ENCODE peak calls at places on chromosome 14, in nine cellular contexts. A, Z, D, Q, I, W, V, P and R are unnamed samples.

GRCh38 chr14:70208380-70208779 is 19.6 kb upstream of the SLC8A3 start:
- DNase-seq in A (no peak), Z (no peak), D (no peak), Q (no peak), I (no peak), W (no peak), V (no peak), P (no peak), R (no peak)

GRCh38 chr14:68796418-68797101 is 3.7 kb upstream of the ZFP36L1 start:
- DNase-seq in A (no peak), Z (no peak), D (no peak), Q (no peak), I (no peak), W (no peak), V (no peak), P (no peak), R (no peak)

GRCh38 chr14:81435578-81436295 is 35.6 kb upstream of the STON2 start:
- DNase-seq in A (peak), Z (peak), D (no peak), Q (peak), I (no peak), W (peak), V (peak), P (no peak), R (peak)

GRCh38 chr14:20306079-20306423 is 300 bp upstream of the TTC5 start:
- DNase-seq in A (no peak), Z (no peak), D (no peak), Q (no peak), I (no peak), W (no peak), V (no peak), P (no peak), R (no peak)

GRCh38 chr14:51209457-51209856 is 30.6 kb upstream of the TMX1 start:
- DNase-seq in A (no peak), Z (no peak), D (no peak), Q (no peak), I (no peak), W (no peak), V (no peak), P (no peak), R (no peak)

GRCh38 chr14:70879448-70879847 is 27.8 kb upstream of the PCNX1 start:
- DNase-seq in A (no peak), Z (no peak), D (no peak), Q (no peak), I (no peak), W (no peak), V (no peak), P (no peak), R (no peak)

GRCh38 chr14:76861574-76862255 is 35.5 kb downstream of the LRRC74A start:
- DNase-seq in A (no peak), Z (no peak), D (no peak), Q (no peak), I (no peak), W (no peak), V (no peak), P (no peak), R (no peak)

GRCh38 chr14:65169351-65169750 is 67.0 kb upstream of the MAX start:
- DNase-seq in A (peak), Z (no peak), D (no peak), Q (no peak), I (no peak), W (no peak), V (no peak), P (no peak), R (no peak)

GRCh38 chr14:76768201-76768656 is 7.0 kb downstream of the VASH1 start:
- DNase-seq in A (no peak), Z (peak), D (peak), Q (peak), I (peak), W (peak), V (peak), P (no peak), R (no peak)

GRCh38 chr14:77638738-77639137 is 22.3 kb upstream of the SPTLC2 start:
- DNase-seq in A (no peak), Z (no peak), D (no peak), Q (no peak), I (no peak), W (no peak), V (no peak), P (no peak), R (peak)

GRCh38 chr14:34682787-34683321 is 31.5 kb downstream of the CFL2 start:
- DNase-seq in A (no peak), Z (no peak), D (no peak), Q (no peak), I (no peak), W (no peak), V (no peak), P (no peak), R (no peak)

GRCh38 chr14:53953002-53953827 is 3.4 kb downstream of the BMP4 start:
- DNase-seq in A (peak), Z (peak), D (no peak), Q (peak), I (no peak), W (peak), V (peak), P (no peak), R (peak)

GRCh38 chr14:21964180-21964579 is 290.6 kb upstream of the OR4E1 start:
- DNase-seq in A (no peak), Z (no peak), D (no peak), Q (no peak), I (no peak), W (no peak), V (no peak), P (no peak), R (no peak)

GRCh38 chr14:105168979-105169507 is 467 bp upstream of the JAG2 start:
- DNase-seq in A (no peak), Z (no peak), D (no peak), Q (no peak), I (no peak), W (peak), V (no peak), P (no peak), R (peak)

GRCh38 chr14:26132061-26132460 is 465.8 kb downstream of the NOVA1 start:
- DNase-seq in A (no peak), Z (no peak), D (no peak), Q (no peak), I (no peak), W (no peak), V (no peak), P (no peak), R (no peak)

GRCh38 chr14:92718659-92719058 is 29.8 kb downstream of the LGMN start:
- DNase-seq in A (no peak), Z (no peak), D (no peak), Q (no peak), I (no peak), W (no peak), V (no peak), P (no peak), R (no peak)

GRCh38 chr14:25108959-25109358 is 59.0 kb upstream of the STXBP6 start:
- DNase-seq in A (no peak), Z (peak), D (no peak), Q (no peak), I (no peak), W (no peak), V (no peak), P (no peak), R (no peak)

GRCh38 chr14:65927871-65928270 is 515.3 kb downstream of the FUT8 start:
- DNase-seq in A (no peak), Z (peak), D (peak), Q (no peak), I (peak), W (peak), V (no peak), P (no peak), R (no peak)

GRCh38 chr14:51145246-51145645 is 50.3 kb upstream of the TRIM9 start:
- DNase-seq in A (no peak), Z (no peak), D (no peak), Q (no peak), I (no peak), W (no peak), V (no peak), P (no peak), R (no peak)

GRCh38 chr14:94120667-94121335 is 8.6 kb downstream of the IFI27L2 start:
- DNase-seq in A (no peak), Z (no peak), D (no peak), Q (no peak), I (no peak), W (no peak), V (no peak), P (no peak), R (peak)

GRCh38 chr14:106802413-106803364 is 1276.3 kb downstream of the TMEM121 start:
- DNase-seq in A (peak), Z (peak), D (no peak), Q (no peak), I (no peak), W (no peak), V (no peak), P (no peak), R (no peak)

GRCh38 chr14:55957950-55958349 is 160.3 kb upstream of the PELI2 start:
- DNase-seq in A (no peak), Z (no peak), D (no peak), Q (no peak), I (no peak), W (no peak), V (no peak), P (no peak), R (no peak)

GRCh38 chr14:104798300-104799238 is 2.3 kb upstream of the ZBTB42 start:
- DNase-seq in A (no peak), Z (no peak), D (no peak), Q (no peak), I (no peak), W (no peak), V (no peak), P (no peak), R (no peak)

GRCh38 chr14:83217492-83217891 is 1683.8 kb upstream of the SEL1L start:
- DNase-seq in A (no peak), Z (no peak), D (no peak), Q (no peak), I (no peak), W (no peak), V (no peak), P (no peak), R (no peak)

GRCh38 chr14:75301666-75302325 is 23.2 kb downstream of the FOS start:
- DNase-seq in A (no peak), Z (no peak), D (no peak), Q (peak), I (no peak), W (peak), V (peak), P (no peak), R (no peak)

GRCh38 chr14:31716208-31716607 is 155.0 kb downstream of the NUBPL start:
- DNase-seq in A (no peak), Z (no peak), D (no peak), Q (no peak), I (no peak), W (no peak), V (no peak), P (no peak), R (no peak)

GRCh38 chr14:51873221-51873893 is 12.9 kb downstream of the GNG2 start:
- DNase-seq in A (no peak), Z (peak), D (no peak), Q (no peak), I (no peak), W (peak), V (no peak), P (no peak), R (peak)

GRCh38 chr14:100056964-100057817 is 8.0 kb upstream of the EVL start:
- DNase-seq in A (peak), Z (no peak), D (no peak), Q (no peak), I (no peak), W (no peak), V (no peak), P (no peak), R (no peak)

GRCh38 chr14:97120204-97121120 is 323.3 kb downstream of the VRK1 start:
- DNase-seq in A (no peak), Z (no peak), D (peak), Q (no peak), I (no peak), W (peak), V (no peak), P (no peak), R (no peak)

GRCh38 chr14:81285250-81285649 is 64.5 kb upstream of the GTF2A1 start:
- DNase-seq in A (no peak), Z (no peak), D (no peak), Q (no peak), I (no peak), W (no peak), V (no peak), P (no peak), R (no peak)

GRCh38 chr14:46951103-46951502 is 299.5 kb upstream of the RPL10L start:
- DNase-seq in A (no peak), Z (no peak), D (no peak), Q (no peak), I (no peak), W (no peak), V (no peak), P (no peak), R (no peak)

GRCh38 chr14:89618309-89618708 is 201.3 kb upstream of the FOXN3 start:
- DNase-seq in A (peak), Z (no peak), D (no peak), Q (no peak), I (no peak), W (no peak), V (no peak), P (no peak), R (peak)

GRCh38 chr14:76488551-76488950 is 112.6 kb downstream of the ESRRB start:
- DNase-seq in A (no peak), Z (no peak), D (no peak), Q (no peak), I (no peak), W (no peak), V (no peak), P (no peak), R (no peak)

GRCh38 chr14:95515080-95515489 is 1.4 kb downstream of the SYNE3 start:
- DNase-seq in A (peak), Z (no peak), D (no peak), Q (no peak), I (no peak), W (no peak), V (peak), P (no peak), R (no peak)

GRCh38 chr14:64092940-64093339 is 201.2 kb downstream of the ESR2 start:
- DNase-seq in A (no peak), Z (peak), D (no peak), Q (no peak), I (no peak), W (no peak), V (no peak), P (no peak), R (no peak)
- H3K27ac ChIP-seq in A (no peak), Z (no peak), D (no peak), Q (no peak), I (no peak), W (no peak), V (no peak), P (no peak), R (no peak)

DNA sequence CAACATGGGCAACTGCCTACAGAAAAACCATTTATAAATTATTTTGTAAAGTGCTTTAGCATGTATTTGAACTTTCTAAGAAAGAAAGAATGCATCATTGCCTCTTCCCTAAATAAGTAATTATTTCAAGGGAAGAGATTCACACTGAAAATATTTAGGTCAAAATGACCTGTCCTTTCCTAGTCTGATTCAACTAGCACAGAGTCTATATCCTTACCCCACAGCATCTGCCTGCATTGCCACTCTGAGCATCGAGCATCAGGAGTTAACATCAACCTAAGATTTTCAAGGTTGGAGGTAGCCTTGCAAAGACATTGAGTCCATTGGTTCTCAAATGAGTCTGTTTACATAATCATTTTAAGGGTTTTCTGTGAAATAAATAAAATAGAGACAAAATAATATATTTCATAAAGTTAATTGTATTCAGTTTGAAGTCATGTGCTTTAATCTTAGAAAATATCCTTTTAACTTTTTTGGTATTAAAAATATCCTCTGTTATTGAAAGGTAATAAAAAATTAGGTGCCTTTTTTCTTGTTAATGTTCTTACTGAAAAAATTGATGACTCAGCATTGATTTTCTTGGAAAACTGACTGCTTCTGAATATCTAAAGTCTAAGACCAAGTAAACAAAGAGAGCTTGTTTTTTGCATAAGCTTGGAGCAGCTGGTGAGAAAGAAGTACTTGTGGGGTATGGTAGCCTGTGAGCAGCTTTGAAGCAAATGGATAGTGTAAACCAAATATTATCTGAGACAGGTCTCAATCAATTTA is 268.9 kb upstream of the CLEC14A start:
- DNase-seq in A (no peak), Z (no peak), D (no peak), Q (no peak), I (no peak), W (no peak), V (no peak), P (no peak), R (no peak)
- H3K4me3 ChIP-seq in A (no peak), Z (no peak), D (no peak), Q (no peak), I (no peak), W (no peak), V (no peak), P (no peak), R (no peak)

DNA sequence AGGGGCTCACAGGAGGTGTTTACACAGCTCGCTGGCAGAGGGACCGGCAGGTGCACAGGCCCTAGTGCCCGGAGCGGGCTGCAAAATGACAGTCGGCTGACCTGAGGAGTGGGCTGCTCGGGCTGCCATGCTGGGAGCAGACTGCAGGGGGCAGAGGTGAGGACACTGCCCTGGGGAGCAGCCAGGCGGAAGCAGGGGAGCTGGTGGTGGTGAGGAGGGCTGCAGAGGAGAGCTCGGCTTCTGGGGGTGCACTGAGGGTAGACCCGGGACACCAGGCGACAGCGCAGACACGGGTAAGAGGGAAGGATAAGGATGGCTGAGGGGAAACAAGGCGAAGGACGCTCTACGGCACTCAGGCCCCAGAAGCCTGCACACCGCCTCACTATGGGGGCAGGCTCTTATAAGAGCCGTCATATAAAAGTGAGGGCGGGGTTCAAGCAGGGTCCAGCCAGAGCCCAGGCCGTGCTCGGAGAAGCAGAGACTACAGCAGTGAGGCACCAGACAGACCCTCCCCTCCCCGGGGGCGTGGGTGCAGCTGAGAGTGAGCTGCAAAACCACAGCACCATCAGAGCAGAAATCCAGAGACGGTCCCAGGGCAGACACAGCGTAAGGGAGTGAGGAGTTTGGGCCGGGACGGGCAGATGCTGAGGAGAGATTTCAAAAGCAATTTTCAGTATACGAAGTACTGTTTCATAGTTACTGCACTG is 62.5 kb downstream of the CCDC88C start:
- DNase-seq in A (peak), Z (no peak), D (no peak), Q (no peak), I (no peak), W (peak), V (no peak), P (no peak), R (no peak)
- H3K27ac ChIP-seq in A (peak), Z (no peak), D (peak), Q (no peak), I (peak), W (peak), V (no peak), P (no peak), R (no peak)

GRCh38 chr14:73759183-73759713 is 45.1 kb upstream of the PNMA1 start:
- DNase-seq in A (peak), Z (peak), D (no peak), Q (peak), I (no peak), W (peak), V (peak), P (no peak), R (no peak)

GRCh38 chr14:73761621-73762355 is 47.6 kb upstream of the PNMA1 start:
- DNase-seq in A (peak), Z (no peak), D (no peak), Q (no peak), I (no peak), W (no peak), V (no peak), P (no peak), R (no peak)

GRCh38 chr14:73760598-73761586 is 46.7 kb upstream of the PNMA1 start:
- DNase-seq in A (peak), Z (no peak), D (no peak), Q (no peak), I (no peak), W (no peak), V (no peak), P (no peak), R (no peak)

GRCh38 chr14:73758392-73759182 is 44.4 kb upstream of the PNMA1 start:
- DNase-seq in A (peak), Z (peak), D (peak), Q (peak), I (peak), W (peak), V (peak), P (peak), R (peak)

DNA sequence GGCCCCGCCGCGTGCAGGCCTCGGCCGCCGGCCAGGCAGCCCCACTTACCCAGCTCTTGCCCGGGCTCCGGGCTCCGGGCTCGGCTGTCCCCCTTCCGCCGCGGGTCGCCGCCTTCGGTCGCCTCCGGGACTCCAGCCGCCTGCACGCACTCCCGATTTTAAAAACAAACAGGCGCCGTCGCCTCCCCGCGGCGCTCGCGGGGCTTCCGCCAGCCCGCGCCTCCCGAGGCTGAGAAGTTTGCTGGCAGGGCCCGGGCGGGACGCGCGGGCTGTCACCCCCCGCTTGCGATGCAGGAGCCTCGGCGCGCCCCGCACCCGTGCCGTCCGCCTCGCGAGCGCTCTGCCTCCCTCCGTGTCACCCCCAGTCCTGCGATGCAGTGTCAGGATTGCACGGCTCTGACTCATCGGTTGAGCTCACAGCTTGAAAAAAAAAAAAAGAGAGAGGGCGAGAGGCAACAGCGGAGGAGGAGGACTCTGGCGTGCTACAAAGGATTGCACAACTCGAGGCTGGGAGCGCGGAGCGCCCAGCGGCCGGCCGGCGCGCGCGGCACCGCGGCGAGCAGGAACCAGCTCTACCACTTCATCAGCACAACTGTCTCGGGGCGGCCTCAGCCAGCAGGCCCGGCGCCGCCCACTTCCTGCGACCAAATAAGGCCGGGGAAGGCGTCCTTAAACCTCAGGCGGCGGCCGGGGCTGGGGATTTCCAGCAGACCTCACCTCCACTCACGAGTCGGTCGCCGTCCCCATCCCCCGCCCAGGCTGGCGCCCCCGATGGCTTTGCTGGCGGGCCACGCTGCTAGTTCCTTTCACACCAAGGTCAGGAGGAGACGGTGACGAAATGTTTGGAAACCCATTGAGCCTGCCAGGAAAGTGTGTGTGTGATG is 45.8 kb upstream of the PNMA1 start:
- DNase-seq in A (peak), Z (peak), D (peak), Q (peak), I (peak), W (peak), V (peak), P (peak), R (peak)
- H3K4me3 ChIP-seq in A (peak), Z (peak), D (peak), Q (peak), I (peak), W (peak), V (peak), P (peak), R (peak)